ENCODE peak calls at places on chromosome 11, in four cellular contexts. M is activated CD8-positive, alpha-beta T cell treated with anti-CD3 and anti-CD28 coated beads for 36 hours; H is esophagus squamous epithelium; W is GOT3. Y is an unnamed sample.
A peak's percentile ranks its signal among the peaks of the same experiment; 100 is the strongest.

GRCh38 chr11:64058494-64058893 is 22.8 kb downstream of the FLRT1 start:
- DNase-seq in W (no peak), H (no peak), M (no peak), Y (no peak)

GRCh38 chr11:67409781-67410368 is 5.6 kb upstream of the CARNS1 start:
- DNase-seq in M (no peak), H (no peak), W (no peak), Y (no peak)

GRCh38 chr11:111944139-111944538 is 7.0 kb downstream of the DIXDC1 start:
- DNase-seq in W (no peak), M (no peak), H (no peak), Y (no peak)

GRCh38 chr11:6615882-6616585 is 3.2 kb downstream of the TPP1 start:
- DNase-seq in H (no peak), W (no peak), M (no peak), Y (no peak)

GRCh38 chr11:12235945-12236743 is 125.8 kb downstream of the MICAL2 start:
- DNase-seq in M (peak; percentile 86), W (no peak), H (no peak), Y (no peak)

GRCh38 chr11:1146311-1146864 is 11.4 kb upstream of the MUC5AC start:
- DNase-seq in W (no peak), M (no peak), H (no peak), Y (no peak)

GRCh38 chr11:72735495-72736027 is 16.6 kb downstream of the ARAP1 start:
- DNase-seq in W (no peak), H (no peak), M (no peak), Y (no peak)

GRCh38 chr11:66363805-66364535 is 7.6 kb downstream of the SLC29A2 start:
- DNase-seq in H (no peak), W (no peak), M (peak; percentile 88), Y (no peak)

GRCh38 chr11:94938399-94939055 is 34.8 kb downstream of the CWC15 start:
- DNase-seq in M (no peak), W (no peak), H (no peak), Y (no peak)